ENCODE peak calls at places on chromosomes 6 and 20, in seven cellular contexts. T is stimulated activated CD4-positive, alpha-beta T cell treated with anti-CD3 and anti-CD28 coated beads, Interleukin-2, amount 100 ng/mL, for 48 hours; F is aorta; R is neural crest cell; A is NCI-H226; O is HS-27A; Z is GM12865. J is an unnamed sample.

GRCh38 chr6:139824864-139825263 is 450.4 kb upstream of the CITED2 start:
- DNase-seq in T (no peak), R (no peak), O (no peak), A (no peak), Z (no peak), F (no peak), J (no peak)

GRCh38 chr6:166850677-166851076 is 105.7 kb downstream of the RNASET2 start:
- DNase-seq in O (no peak), Z (no peak), T (no peak), F (peak), A (no peak), R (no peak), J (no peak)

GRCh38 chr6:161498359-161498758 is 224.5 kb upstream of the AGPAT4 start:
- DNase-seq in A (peak), Z (peak), F (no peak), O (no peak), R (no peak), T (no peak), J (no peak)

GRCh38 chr6:119034827-119035458 is 43.5 kb downstream of the FAM184A start:
- DNase-seq in A (no peak), T (no peak), F (no peak), Z (no peak), R (no peak), O (no peak), J (no peak)

GRCh38 chr6:166809721-166810120 is 146.6 kb downstream of the RNASET2 start:
- DNase-seq in O (no peak), F (no peak), T (no peak), R (no peak), Z (no peak), A (no peak), J (no peak)

GRCh38 chr20:58514321-58515239 is 619 bp downstream of the APCDD1L start:
- DNase-seq in O (no peak), A (no peak), T (no peak), Z (no peak), F (no peak), R (no peak), J (no peak)

GRCh38 chr6:79076881-79077641 is 993 bp downstream of the PHIP start:
- DNase-seq in F (peak), T (peak), R (peak), O (peak), Z (peak), A (peak), J (peak)

GRCh38 chr6:139433647-139434419 is 59.4 kb upstream of the CITED2 start:
- DNase-seq in O (no peak), F (no peak), R (no peak), Z (no peak), A (no peak), T (no peak), J (no peak)

GRCh38 chr6:100883347-100883746 is 2.2 kb upstream of the ASCC3 start:
- DNase-seq in Z (no peak), O (no peak), R (no peak), T (no peak), F (no peak), A (no peak), J (no peak)

GRCh38 chr20:33835773-33836172 is 24.6 kb downstream of the CHMP4B start:
- DNase-seq in O (no peak), F (no peak), A (no peak), Z (no peak), T (no peak), R (no peak), J (no peak)

GRCh38 chr20:38751360-38751976 is 3.2 kb downstream of the ACTR5 start:
- DNase-seq in T (no peak), A (no peak), Z (peak), O (no peak), F (no peak), R (no peak), J (peak)

GRCh38 chr20:36260316-36260715 is 24.0 kb downstream of the AAR2 start:
- DNase-seq in O (no peak), T (no peak), Z (no peak), R (no peak), A (no peak), F (no peak), J (no peak)

GRCh38 chr6:166879594-166879993 is 76.8 kb downstream of the RNASET2 start:
- DNase-seq in R (no peak), T (no peak), Z (no peak), O (no peak), F (no peak), A (no peak), J (no peak)

GRCh38 chr20:62158541-62158940 is 15.0 kb downstream of the SS18L1 start:
- DNase-seq in Z (no peak), O (no peak), T (no peak), R (no peak), F (no peak), A (no peak), J (no peak)

GRCh38 chr20:38002422-38002821 is 30.8 kb downstream of the TTI1 start:
- DNase-seq in R (no peak), T (no peak), F (no peak), Z (no peak), O (no peak), A (peak), J (no peak)

GRCh38 chr6:31908791-31909190 is 6.9 kb upstream of the ZBTB12 start:
- DNase-seq in R (no peak), A (peak), F (no peak), O (no peak), T (no peak), Z (peak), J (peak)

GRCh38 chr20:38164624-38165088 is 414 bp downstream of the TGM2 start:
- DNase-seq in R (no peak), O (no peak), A (no peak), Z (no peak), F (peak), T (no peak), J (no peak)

GRCh38 chr20:50242863-50243609 is 52.4 kb downstream of the CEBPB start:
- DNase-seq in Z (no peak), F (no peak), T (no peak), R (peak), O (no peak), A (no peak), J (no peak)

GRCh38 chr6:137191238-137191637 is 17.8 kb upstream of the IL22RA2 start:
- DNase-seq in O (no peak), R (no peak), T (no peak), A (no peak), F (no peak), Z (no peak), J (no peak)

J was measured in GM13976.